ENCODE peak calls at places on chromosome 9, in five cellular contexts. C, V, Q, H and Z are unnamed samples.
A peak's percentile ranks its signal among the peaks of the same experiment; 100 is the strongest.

GRCh38 chr9:35835216-35835604 is 6.2 kb downstream of the TMEM8B start:
- DNase-seq in H (no peak), Q (no peak), C (no peak), V (no peak), Z (no peak)

GRCh38 chr9:38227656-38228055 is 158.6 kb upstream of the SHB start:
- DNase-seq in V (peak; percentile 21), C (no peak), H (peak; percentile 15), Q (no peak), Z (peak; percentile 12)

GRCh38 chr9:38240051-38240450 is 152.5 kb upstream of the ALDH1B1 start:
- DNase-seq in H (no peak), C (no peak), Q (no peak), V (no peak), Z (no peak)

GRCh38 chr9:14313951-14314423 is at the start of gene NFIB:
- DNase-seq in Q (peak; percentile 58), C (no peak), H (no peak), V (no peak), Z (no peak)

GRCh38 chr9:74951725-74952151 is 974 bp downstream of the C9orf40 start:
- DNase-seq in V (peak; percentile 33), C (peak; percentile 38), H (no peak), Q (peak; percentile 34), Z (peak; percentile 68)

GRCh38 chr9:20698799-20699198 is 14.7 kb downstream of the FOCAD start:
- DNase-seq in Q (no peak), C (no peak), V (no peak), H (no peak), Z (no peak)

GRCh38 chr9:35669331-35670145 is 4.2 kb upstream of the CA9 start:
- DNase-seq in C (no peak), Q (no peak), H (no peak), V (no peak), Z (no peak)

GRCh38 chr9:69299316-69299715 is 25.7 kb upstream of the ENTREP1 start:
- DNase-seq in C (no peak), Q (no peak), V (no peak), H (no peak), Z (no peak)

GRCh38 chr9:94097788-94098413 is 13.6 kb downstream of the PTPDC1 start:
- DNase-seq in V (no peak), C (no peak), Q (no peak), H (no peak), Z (no peak)

GRCh38 chr9:35353731-35354365 is 136.1 kb upstream of the RUSC2 start:
- DNase-seq in H (no peak), C (no peak), Q (no peak), V (no peak), Z (no peak)

GRCh38 chr9:88777498-88778312 is 213.6 kb upstream of the S1PR3 start:
- DNase-seq in C (no peak), V (no peak), H (no peak), Q (peak; percentile 64), Z (no peak)

GRCh38 chr9:130940693-130941576 is 1.9 kb upstream of the FIBCD1 start:
- DNase-seq in Q (peak; percentile 62), C (no peak), V (peak; percentile 56), H (peak; percentile 68), Z (peak; percentile 61)

GRCh38 chr9:86353591-86354047 is 591 bp downstream of the TUT7 start:
- DNase-seq in Q (no peak), H (peak; percentile 28), C (no peak), V (peak; percentile 12), Z (no peak)

GRCh38 chr9:77897292-77897691 is 134.3 kb downstream of the GNAQ start:
- DNase-seq in C (no peak), V (no peak), Q (no peak), H (no peak), Z (no peak)

GRCh38 chr9:106820866-106821265 is 42.1 kb upstream of the ZNF462 start:
- DNase-seq in Q (no peak), H (no peak), C (no peak), V (no peak), Z (no peak)

GRCh38 chr9:116958886-116959285 is 271.8 kb downstream of the TRIM32 start:
- DNase-seq in C (no peak), H (no peak), V (no peak), Q (no peak), Z (no peak)

GRCh38 chr9:133188006-133188842 is 20.8 kb downstream of the OBP2B start:
- DNase-seq in V (no peak), C (peak; percentile 29), H (no peak), Q (no peak), Z (no peak)

GRCh38 chr9:3730527-3730926 is 204.7 kb upstream of the RFX3 start:
- DNase-seq in Q (no peak), C (no peak), H (no peak), V (no peak), Z (no peak)

GRCh38 chr9:131503626-131504465 is 1.1 kb downstream of the POMT1 start:
- DNase-seq in H (peak; percentile 56), C (no peak), Q (no peak), V (no peak), Z (peak; percentile 10)

GRCh38 chr9:38026021-38026809 is 42.8 kb downstream of the SHB start:
- DNase-seq in Q (no peak), C (no peak), H (no peak), V (no peak), Z (no peak)

DNA sequence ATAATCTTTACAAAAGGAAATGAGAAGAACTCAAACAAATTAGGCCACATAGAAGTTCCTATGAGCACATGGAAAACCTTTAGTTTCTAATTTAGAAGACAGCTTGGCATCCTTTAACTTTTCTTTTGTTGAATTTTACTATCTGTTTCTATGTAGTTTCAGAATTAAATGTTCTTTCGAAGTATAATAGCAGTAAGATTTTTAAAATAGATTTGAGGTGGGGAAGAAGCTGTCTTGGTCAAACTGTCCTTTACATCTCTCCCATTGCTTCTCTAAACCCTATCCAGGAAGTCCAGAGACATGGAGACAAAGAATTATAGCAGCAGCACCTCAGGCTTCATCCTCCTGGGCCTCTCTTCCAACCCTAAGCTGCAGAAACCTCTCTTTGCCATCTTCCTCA is at the start of gene OR1L4:
- DNase-seq in V (no peak), C (no peak), H (no peak), Q (no peak), Z (no peak)
- H3K9me3 ChIP-seq in V (peaks cover 33% of the 10 kb centered on the region), C (peaks cover 15% of the 10 kb centered on the region), H (peaks cover 23% of the 10 kb centered on the region), Q (peaks cover 98% of the 10 kb centered on the region), Z (peaks cover 18% of the 10 kb centered on the region)

DNA sequence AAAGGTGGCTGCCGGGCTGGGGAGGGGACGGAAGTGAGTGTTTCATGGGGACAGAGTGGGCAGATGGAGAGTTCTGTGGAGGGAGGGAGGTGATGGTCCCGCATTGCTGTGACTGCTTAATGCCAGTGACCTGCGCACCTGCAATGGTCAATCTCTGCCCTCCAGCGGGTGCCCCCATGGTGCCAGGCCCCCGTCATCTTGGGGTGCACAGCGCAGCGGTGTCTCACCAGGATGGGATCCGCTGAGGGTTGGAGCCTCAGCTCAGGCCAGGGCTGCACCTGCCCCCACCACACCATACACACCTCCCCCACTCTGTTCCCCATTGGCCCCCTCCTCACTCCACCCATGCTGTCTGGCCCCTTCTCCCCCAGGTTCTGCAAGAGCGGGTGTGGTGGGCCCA is 12.0 kb upstream of the CAMSAP1 start:
- DNase-seq in H (no peak), V (no peak), Q (no peak), C (no peak), Z (no peak)
- H3K9me3 ChIP-seq in H (peaks cover 19% of the 10 kb centered on the region), V (peaks cover 56% of the 10 kb centered on the region), Q (peaks cover 52% of the 10 kb centered on the region), C (peaks cover 51% of the 10 kb centered on the region), Z (no peaks in the 10 kb centered on the region)

DNA sequence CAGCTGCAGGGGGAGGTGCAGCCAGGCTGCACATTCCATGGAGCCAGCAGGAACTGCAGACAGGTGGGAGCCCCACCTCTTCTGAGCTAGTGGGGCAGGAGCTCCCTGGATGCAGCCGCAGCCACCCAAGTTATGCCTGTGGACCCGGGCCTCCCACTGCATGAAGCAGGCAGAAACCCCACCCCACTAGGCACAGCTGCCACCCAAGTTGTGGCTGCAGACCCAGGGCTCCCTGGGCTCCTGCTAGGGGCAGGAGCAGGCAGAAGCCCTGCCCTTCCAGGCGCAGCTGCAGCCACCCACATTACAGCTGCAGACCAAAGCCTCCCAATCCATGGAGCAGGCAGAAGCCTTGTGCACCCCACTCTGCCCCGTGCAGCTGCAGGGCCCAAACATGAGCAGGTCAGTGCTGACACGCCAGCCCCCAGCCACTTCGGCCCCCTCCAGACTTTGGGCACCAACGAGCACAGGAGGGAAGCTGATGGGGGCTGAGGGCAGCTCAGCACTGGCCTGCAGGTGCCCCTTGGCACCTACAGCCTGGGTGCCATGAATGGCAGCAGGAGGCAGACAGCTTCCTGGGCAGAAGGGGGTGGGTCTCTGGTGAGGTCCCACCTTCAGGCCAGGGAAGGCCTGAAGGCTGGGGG is 106.9 kb downstream of the C9orf50 start:
- DNase-seq in C (no peak), H (no peak), V (no peak), Q (no peak), Z (no peak)
- H3K9me3 ChIP-seq in C (peaks cover 42% of the 10 kb centered on the region), H (peaks cover 8% of the 10 kb centered on the region), V (peaks cover 29% of the 10 kb centered on the region), Q (peaks cover 33% of the 10 kb centered on the region), Z (peaks cover 4% of the 10 kb centered on the region)

DNA sequence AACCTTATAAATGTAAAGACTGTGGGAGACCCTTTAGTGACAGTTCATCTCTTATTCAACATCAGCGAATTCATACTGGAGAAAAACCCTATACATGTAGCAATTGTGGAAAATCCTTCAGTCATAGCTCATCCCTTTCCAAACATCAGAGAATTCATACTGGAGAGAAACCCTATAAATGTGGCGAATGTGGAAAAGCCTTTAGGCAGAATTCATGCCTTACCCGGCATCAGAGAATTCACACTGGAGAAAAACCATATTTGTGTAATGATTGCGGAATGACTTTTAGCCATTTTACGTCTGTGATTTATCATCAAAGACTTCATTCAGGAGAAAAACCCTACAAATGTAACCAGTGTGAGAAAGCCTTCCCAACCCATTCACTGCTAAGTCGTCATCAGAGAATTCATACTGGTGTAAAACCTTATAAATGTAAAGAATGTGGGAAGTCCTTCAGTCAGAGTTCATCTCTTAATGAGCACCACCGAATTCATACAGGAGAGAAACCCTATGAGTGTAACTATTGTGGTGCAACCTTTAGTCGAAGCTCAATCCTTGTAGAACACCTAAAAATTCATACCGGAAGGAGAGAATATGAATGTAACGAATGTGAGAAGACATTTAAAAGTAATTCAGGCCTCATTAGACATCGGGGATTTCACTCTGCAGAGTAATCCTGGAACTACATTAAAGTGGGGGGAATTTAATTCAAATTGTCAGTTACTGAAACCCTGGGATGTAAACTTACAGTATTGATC is 17.7 kb downstream of the ZNF483 start:
- DNase-seq in V (no peak), Q (no peak), H (no peak), C (no peak), Z (no peak)
- H3K9me3 ChIP-seq in V (peaks cover 69% of the 10 kb centered on the region), Q (peaks cover 100% of the 10 kb centered on the region), H (peaks cover 54% of the 10 kb centered on the region), C (peaks cover 96% of the 10 kb centered on the region), Z (peaks cover 55% of the 10 kb centered on the region)

DNA sequence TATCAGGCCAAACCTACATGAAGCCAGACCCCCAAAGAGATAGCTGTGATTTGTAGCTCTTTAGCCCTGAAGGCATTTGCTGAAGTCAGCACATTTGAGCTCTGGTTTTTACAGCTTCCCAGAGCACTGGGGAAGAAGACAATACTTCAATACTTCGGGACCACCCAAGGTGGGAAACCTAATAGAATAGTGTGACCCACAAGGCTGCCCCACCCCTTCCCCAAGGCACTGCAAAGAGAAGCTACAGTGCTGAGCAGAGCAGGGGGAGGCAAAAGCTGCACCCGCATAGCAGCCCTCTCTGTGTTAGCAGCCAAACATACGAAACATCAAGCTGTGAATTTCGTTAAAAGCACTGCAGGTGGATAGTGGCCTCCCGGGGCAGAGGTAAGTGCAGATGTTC is 87.3 kb downstream of the HSD17B3 start:
- DNase-seq in H (no peak), C (no peak), V (no peak), Q (no peak), Z (no peak)
- H3K9me3 ChIP-seq in H (no peaks in the 10 kb centered on the region), C (peaks cover 13% of the 10 kb centered on the region), V (no peaks in the 10 kb centered on the region), Q (no peaks in the 10 kb centered on the region), Z (no peaks in the 10 kb centered on the region)

GRCh38 chr9:92846662-92847145 is 31.1 kb downstream of the ZNF484 start:
- DNase-seq in H (peak; percentile 5), V (no peak), C (no peak), Q (no peak), Z (no peak)
- H3K9me3 ChIP-seq in H (peaks cover 41% of the 10 kb centered on the region), V (peaks cover 65% of the 10 kb centered on the region), C (peaks cover 78% of the 10 kb centered on the region), Q (peaks cover 94% of the 10 kb centered on the region), Z (peaks cover 42% of the 10 kb centered on the region)